ENCODE peak calls at places on chromosomes 13 and 19, in five cellular contexts. One of them, this sample, is unnamed.

GRCh38 chr19:43773725-43774102 is 7.1 kb downstream of the KCNN4 start:
- DNase-seq in left lung: no peak
- DNase-seq in pancreas: no peak
- DNase-seq in esophagus squamous epithelium: no peak
- DNase-seq in CD8-positive, alpha-beta T cell: no peak
- DNase-seq in this sample: no peak

GRCh38 chr19:35347930-35348298 is 212 bp downstream of the FFAR1 start:
- DNase-seq in left lung: peak; percentile 6
- DNase-seq in esophagus squamous epithelium: no peak
- DNase-seq in CD8-positive, alpha-beta T cell: no peak
- DNase-seq in pancreas: no peak
- DNase-seq in this sample: no peak

GRCh38 chr13:74325106-74325505 is 190.9 kb upstream of the KLF12 start:
- DNase-seq in CD8-positive, alpha-beta T cell: no peak
- DNase-seq in left lung: no peak
- DNase-seq in esophagus squamous epithelium: no peak
- DNase-seq in pancreas: no peak
- DNase-seq in this sample: no peak

GRCh38 chr13:106568225-106569003 is 477 bp upstream of the ARGLU1 start:
- DNase-seq in pancreas: no peak
- DNase-seq in esophagus squamous epithelium: no peak
- DNase-seq in CD8-positive, alpha-beta T cell: no peak
- DNase-seq in left lung: no peak
- DNase-seq in this sample: no peak

GRCh38 chr19:51750381-51751124 is 1.1 kb downstream of the FPR1 start:
- DNase-seq in CD8-positive, alpha-beta T cell: no peak
- DNase-seq in left lung: no peak
- DNase-seq in pancreas: no peak
- DNase-seq in esophagus squamous epithelium: no peak
- DNase-seq in this sample: no peak

GRCh38 chr13:112450567-112451240 is 74.5 kb downstream of the SPACA7 start:
- DNase-seq in CD8-positive, alpha-beta T cell: no peak
- DNase-seq in pancreas: no peak
- DNase-seq in left lung: no peak
- DNase-seq in esophagus squamous epithelium: no peak
- DNase-seq in this sample: no peak

GRCh38 chr13:40228981-40229380 is 437.5 kb downstream of the FOXO1 start:
- DNase-seq in esophagus squamous epithelium: no peak
- DNase-seq in pancreas: no peak
- DNase-seq in left lung: no peak
- DNase-seq in CD8-positive, alpha-beta T cell: no peak
- DNase-seq in this sample: no peak

GRCh38 chr19:34359954-34360315 is 5.1 kb upstream of the GPI start:
- DNase-seq in pancreas: no peak
- DNase-seq in CD8-positive, alpha-beta T cell: no peak
- DNase-seq in esophagus squamous epithelium: no peak
- DNase-seq in left lung: peak; percentile 36
- DNase-seq in this sample: no peak

GRCh38 chr19:12730054-12730453 is 4.4 kb downstream of the TRIR start:
- DNase-seq in CD8-positive, alpha-beta T cell: no peak
- DNase-seq in left lung: no peak
- DNase-seq in esophagus squamous epithelium: no peak
- DNase-seq in pancreas: no peak
- DNase-seq in this sample: no peak

GRCh38 chr19:12994701-12995595 is at the start of gene NFIX:
- DNase-seq in left lung: peak; percentile 88
- DNase-seq in pancreas: peak; percentile 86
- DNase-seq in CD8-positive, alpha-beta T cell: peak; percentile 27
- DNase-seq in esophagus squamous epithelium: no peak
- DNase-seq in this sample: peak; percentile 74

GRCh38 chr19:11019824-11020223 is 59.0 kb downstream of the SMARCA4 start:
- DNase-seq in pancreas: no peak
- DNase-seq in left lung: no peak
- DNase-seq in CD8-positive, alpha-beta T cell: no peak
- DNase-seq in esophagus squamous epithelium: no peak
- DNase-seq in this sample: no peak

GRCh38 chr13:40469581-40470282 is 196.7 kb downstream of the FOXO1 start:
- DNase-seq in pancreas: no peak
- DNase-seq in left lung: no peak
- DNase-seq in CD8-positive, alpha-beta T cell: no peak
- DNase-seq in esophagus squamous epithelium: no peak
- DNase-seq in this sample: no peak

GRCh38 chr13:81142306-81142999 is 801.5 kb upstream of the SPRY2 start:
- DNase-seq in pancreas: no peak
- DNase-seq in CD8-positive, alpha-beta T cell: no peak
- DNase-seq in left lung: no peak
- DNase-seq in esophagus squamous epithelium: no peak
- DNase-seq in this sample: no peak

GRCh38 chr19:35140207-35140897 is 1.7 kb downstream of the FXYD1 start:
- DNase-seq in left lung: no peak
- DNase-seq in pancreas: no peak
- DNase-seq in esophagus squamous epithelium: no peak
- DNase-seq in CD8-positive, alpha-beta T cell: no peak
- DNase-seq in this sample: no peak

GRCh38 chr19:33697766-33698165 is 76.0 kb downstream of the CHST8 start:
- DNase-seq in left lung: peak; percentile 33
- DNase-seq in pancreas: no peak
- DNase-seq in CD8-positive, alpha-beta T cell: no peak
- DNase-seq in esophagus squamous epithelium: no peak
- DNase-seq in this sample: no peak

GRCh38 chr13:39040206-39040605 is 1.9 kb downstream of the NHLRC3 start:
- DNase-seq in left lung: no peak
- DNase-seq in pancreas: no peak
- DNase-seq in CD8-positive, alpha-beta T cell: no peak
- DNase-seq in esophagus squamous epithelium: no peak
- DNase-seq in this sample: no peak

GRCh38 chr19:694481-695349 is 537 bp downstream of the PRSS57 start:
- DNase-seq in pancreas: no peak
- DNase-seq in left lung: no peak
- DNase-seq in CD8-positive, alpha-beta T cell: no peak
- DNase-seq in esophagus squamous epithelium: no peak
- DNase-seq in this sample: no peak

GRCh38 chr19:35704218-35704617 is at the start of gene ZBTB32:
- DNase-seq in esophagus squamous epithelium: no peak
- DNase-seq in CD8-positive, alpha-beta T cell: no peak
- DNase-seq in pancreas: no peak
- DNase-seq in left lung: no peak
- DNase-seq in this sample: no peak

GRCh38 chr13:101767096-101767495 is 314.6 kb downstream of the ITGBL1 start:
- DNase-seq in pancreas: no peak
- DNase-seq in esophagus squamous epithelium: no peak
- DNase-seq in CD8-positive, alpha-beta T cell: no peak
- DNase-seq in left lung: no peak
- DNase-seq in this sample: no peak

GRCh38 chr13:85503797-85504196 is 295.4 kb downstream of the SLITRK6 start:
- DNase-seq in left lung: no peak
- DNase-seq in pancreas: no peak
- DNase-seq in esophagus squamous epithelium: no peak
- DNase-seq in CD8-positive, alpha-beta T cell: no peak
- DNase-seq in this sample: no peak

GRCh38 chr19:19550972-19551861 is 13.2 kb downstream of the CILP2 start:
- DNase-seq in esophagus squamous epithelium: no peak
- DNase-seq in pancreas: no peak
- DNase-seq in CD8-positive, alpha-beta T cell: no peak
- DNase-seq in left lung: no peak
- DNase-seq in this sample: no peak

GRCh38 chr19:19548915-19549537 is 11.0 kb downstream of the CILP2 start:
- DNase-seq in esophagus squamous epithelium: no peak
- DNase-seq in CD8-positive, alpha-beta T cell: no peak
- DNase-seq in pancreas: no peak
- DNase-seq in left lung: no peak
- DNase-seq in this sample: no peak

GRCh38 chr19:19551862-19552192 is 13.8 kb downstream of the CILP2 start:
- DNase-seq in left lung: no peak
- DNase-seq in esophagus squamous epithelium: no peak
- DNase-seq in pancreas: no peak
- DNase-seq in CD8-positive, alpha-beta T cell: no peak
- DNase-seq in this sample: no peak

GRCh38 chr19:19550454-19550842 is 12.4 kb downstream of the CILP2 start:
- DNase-seq in CD8-positive, alpha-beta T cell: no peak
- DNase-seq in left lung: no peak
- DNase-seq in esophagus squamous epithelium: no peak
- DNase-seq in pancreas: no peak
- DNase-seq in this sample: no peak

DNA sequence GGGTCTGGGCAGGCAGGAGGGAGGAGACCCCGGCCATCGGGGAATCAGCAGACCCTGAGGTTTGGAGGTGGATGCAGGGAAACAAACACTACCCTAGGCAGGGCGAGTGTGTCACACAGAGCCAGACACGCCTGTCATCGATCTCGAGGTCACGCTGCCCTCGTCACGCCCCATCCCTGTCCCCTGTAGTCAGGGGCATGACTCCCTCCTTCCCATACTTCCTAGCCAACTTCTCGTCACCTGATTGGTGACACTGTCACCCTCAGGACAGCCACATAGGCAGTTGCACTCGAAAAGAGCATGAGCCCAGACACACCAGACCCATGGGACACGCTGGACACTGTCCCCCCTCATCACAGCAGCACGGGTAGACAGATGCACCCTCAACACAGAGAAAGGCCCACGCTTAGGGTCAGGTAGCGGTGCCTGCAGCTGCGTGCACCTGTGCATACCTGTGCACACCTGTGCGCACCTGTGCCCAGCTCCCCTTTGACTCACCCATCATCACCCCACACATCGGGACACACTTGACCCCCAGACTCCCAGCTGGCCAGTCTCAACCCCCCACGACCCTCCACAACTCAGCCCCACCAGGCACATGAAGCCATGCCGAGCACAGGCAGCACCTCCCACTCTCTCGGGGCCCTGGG is 11.9 kb downstream of the CILP2 start:
- DNase-seq in esophagus squamous epithelium: no peak
- DNase-seq in CD8-positive, alpha-beta T cell: no peak
- DNase-seq in left lung: no peak
- DNase-seq in pancreas: no peak
- DNase-seq in this sample: no peak
- H3K4me1 ChIP-seq in esophagus squamous epithelium: no peaks in the 10 kb centered on the region
- H3K4me1 ChIP-seq in CD8-positive, alpha-beta T cell: no peaks in the 10 kb centered on the region
- H3K4me1 ChIP-seq in left lung: no peaks in the 10 kb centered on the region
- H3K4me1 ChIP-seq in pancreas: no peaks in the 10 kb centered on the region
- H3K4me1 ChIP-seq in this sample: no peaks in the 10 kb centered on the region

DNA sequence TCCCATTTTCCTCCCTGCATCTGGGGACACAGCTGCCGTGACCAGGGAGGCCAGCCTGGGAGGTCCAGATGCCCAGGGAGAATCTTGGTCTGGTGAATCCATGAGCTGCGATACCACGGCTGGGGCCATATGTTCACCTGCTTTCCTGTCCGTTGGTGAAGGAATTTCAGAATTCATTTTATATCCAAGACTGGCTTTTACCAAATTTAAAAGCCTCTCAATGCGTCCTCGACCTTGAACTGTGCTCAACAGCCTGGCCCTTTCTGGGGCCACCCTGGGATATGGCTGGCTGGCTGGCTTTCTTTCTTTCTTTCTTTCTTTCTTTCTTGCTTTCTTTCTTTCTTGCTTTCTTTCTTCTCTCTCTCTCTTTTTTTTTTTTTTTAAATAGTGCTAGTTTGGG is 22.2 kb upstream of the GDF15 start:
- DNase-seq in pancreas: no peak
- DNase-seq in esophagus squamous epithelium: no peak
- DNase-seq in CD8-positive, alpha-beta T cell: no peak
- DNase-seq in left lung: no peak
- DNase-seq in this sample: no peak
- H3K4me3 ChIP-seq in pancreas: no peak overlapping the region
- H3K4me3 ChIP-seq in esophagus squamous epithelium: no peak overlapping the region
- H3K4me3 ChIP-seq in CD8-positive, alpha-beta T cell: no peak overlapping the region
- H3K4me3 ChIP-seq in left lung: no peak overlapping the region
- H3K4me3 ChIP-seq in this sample: no peak overlapping the region

GRCh38 chr13:44843403-44843802 is 145.9 kb downstream of the NUFIP1 start:
- DNase-seq in pancreas: no peak
- DNase-seq in esophagus squamous epithelium: no peak
- DNase-seq in CD8-positive, alpha-beta T cell: no peak
- DNase-seq in left lung: no peak
- DNase-seq in this sample: no peak

GRCh38 chr13:44854264-44855060 is 134.8 kb downstream of the NUFIP1 start:
- DNase-seq in CD8-positive, alpha-beta T cell: no peak
- DNase-seq in esophagus squamous epithelium: no peak
- DNase-seq in left lung: no peak
- DNase-seq in pancreas: no peak
- DNase-seq in this sample: peak; percentile 16

GRCh38 chr13:44844786-44845185 is 144.5 kb downstream of the NUFIP1 start:
- DNase-seq in pancreas: no peak
- DNase-seq in CD8-positive, alpha-beta T cell: no peak
- DNase-seq in esophagus squamous epithelium: no peak
- DNase-seq in left lung: no peak
- DNase-seq in this sample: no peak

GRCh38 chr13:44853641-44854040 is 135.6 kb downstream of the NUFIP1 start:
- DNase-seq in CD8-positive, alpha-beta T cell: no peak
- DNase-seq in pancreas: no peak
- DNase-seq in left lung: no peak
- DNase-seq in esophagus squamous epithelium: no peak
- DNase-seq in this sample: no peak

DNA sequence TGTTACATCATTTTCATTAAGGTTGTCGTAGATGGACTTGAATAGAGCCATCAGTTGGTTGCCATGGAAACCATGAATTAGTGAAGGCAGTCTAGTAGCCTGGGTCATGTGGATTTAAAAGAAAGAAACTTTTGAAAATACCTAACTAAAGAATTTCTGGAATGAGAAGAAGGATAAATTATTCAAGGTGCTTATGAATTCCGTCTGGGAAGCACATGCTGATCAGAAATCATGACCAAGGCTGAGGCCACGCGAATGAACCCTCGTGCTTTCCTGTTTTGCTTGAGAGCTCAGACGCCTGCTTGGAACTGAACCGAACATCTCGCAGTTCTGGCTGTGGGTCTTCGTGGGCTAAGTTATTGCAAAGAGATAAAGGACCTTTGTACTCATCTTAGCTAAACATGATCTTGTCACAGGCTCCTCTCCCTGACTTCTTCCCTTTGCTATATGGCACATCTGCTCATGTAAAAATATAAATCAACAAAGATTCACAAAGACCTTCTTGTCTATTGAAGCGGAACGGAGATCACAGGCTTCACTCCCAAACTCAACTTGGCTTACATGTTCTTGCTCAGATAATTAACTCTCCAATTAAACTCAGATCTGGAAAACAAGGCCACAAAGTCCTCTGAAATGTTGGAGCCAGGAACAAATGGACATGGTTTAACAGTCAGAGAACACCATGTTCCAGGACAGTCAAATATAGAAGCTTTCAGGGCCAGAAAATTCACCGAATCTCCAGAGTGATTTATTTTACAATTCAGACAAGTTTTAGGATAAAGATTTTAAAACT is 140.1 kb downstream of the NUFIP1 start:
- DNase-seq in pancreas: no peak
- DNase-seq in CD8-positive, alpha-beta T cell: no peak
- DNase-seq in esophagus squamous epithelium: no peak
- DNase-seq in left lung: no peak
- DNase-seq in this sample: no peak
- H3K27me3 ChIP-seq in pancreas: no peaks in the 10 kb centered on the region
- H3K27me3 ChIP-seq in CD8-positive, alpha-beta T cell: no peaks in the 10 kb centered on the region
- H3K27me3 ChIP-seq in esophagus squamous epithelium: no peaks in the 10 kb centered on the region
- H3K27me3 ChIP-seq in left lung: no peaks in the 10 kb centered on the region
- H3K27me3 ChIP-seq in this sample: no peaks in the 10 kb centered on the region

DNA sequence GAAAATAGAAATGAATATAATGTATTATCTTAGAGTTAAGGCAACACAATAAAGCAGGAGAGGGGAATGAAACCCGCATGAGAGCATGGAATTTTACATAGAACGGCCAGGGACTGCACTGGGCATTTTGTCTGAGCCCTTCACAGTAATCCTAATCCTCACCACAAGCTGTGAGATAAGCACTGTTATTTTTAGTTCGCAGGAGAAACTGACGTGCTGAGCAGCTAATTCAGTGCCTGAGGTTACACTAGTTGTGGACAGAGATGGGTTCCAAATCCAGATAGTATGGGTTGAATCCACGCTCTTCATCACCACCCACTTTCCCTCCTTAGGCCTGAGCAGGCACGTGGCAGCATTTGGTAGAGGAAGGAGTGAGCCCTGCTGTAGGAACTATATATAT is 24.8 kb upstream of the ZNF527 start:
- DNase-seq in pancreas: no peak
- DNase-seq in CD8-positive, alpha-beta T cell: no peak
- DNase-seq in left lung: no peak
- DNase-seq in esophagus squamous epithelium: no peak
- DNase-seq in this sample: no peak
- H3K4me1 ChIP-seq in pancreas: no peaks in the 10 kb centered on the region
- H3K4me1 ChIP-seq in CD8-positive, alpha-beta T cell: no peaks in the 10 kb centered on the region
- H3K4me1 ChIP-seq in left lung: no peaks in the 10 kb centered on the region
- H3K4me1 ChIP-seq in esophagus squamous epithelium: no peaks in the 10 kb centered on the region
- H3K4me1 ChIP-seq in this sample: no peaks in the 10 kb centered on the region